ENCODE peak calls at places on chromosome 1, in ten cellular contexts. E is mucosa of descending colon; Q is activated T-cell treated with anti-CD3 and anti-CD28 coated beads, Interleukin-2, amount 50 U/mL, for 4 hours; H is IMR-90; D is activated CD8-positive, alpha-beta T cell treated with anti-CD3 and anti-CD28 coated beads, Interleukin-2, amount 10 ng/mL, durations not matched to agents 7 days and 5 days; I is sciatic nerve; V is GM12878; N is activated naive CD4-positive, alpha-beta T cell treated with anti-CD3 and anti-CD28 coated beads, Interleukin-2, amount 50 U/mL, for 72 hours; O is naive thymus-derived CD4-positive, alpha-beta T cell; F is T-cell. G is an unnamed sample.

GRCh38 chr1:62318320-62318755 is 896 bp downstream of the KANK4 start:
- ATAC-seq in E (peak), Q (no peak), H (no peak), D (no peak), I (peak), V (no peak), N (no peak), O (no peak), F (no peak), G (no peak)

GRCh38 chr1:109621402-109622101 is 1.9 kb downstream of the AMPD2 start:
- ATAC-seq in E (no peak), Q (no peak), H (no peak), D (peak), I (no peak), V (peak), N (peak), O (no peak), F (no peak), G (no peak)

GRCh38 chr1:24309762-24310485 is 9.2 kb upstream of the GRHL3 start:
- ATAC-seq in E (no peak), Q (peak), H (no peak), D (no peak), I (no peak), V (no peak), N (peak), O (no peak), F (no peak), G (no peak)

GRCh38 chr1:17207540-17207939 is 2.6 kb downstream of the PADI1 start:
- ATAC-seq in E (peak), Q (no peak), H (no peak), D (no peak), I (peak), V (peak), N (peak), O (peak), F (no peak), G (peak)

GRCh38 chr1:228768345-228768717 is 33.1 kb downstream of the RHOU start:
- ATAC-seq in E (no peak), Q (no peak), H (no peak), D (no peak), I (no peak), V (peak), N (no peak), O (no peak), F (no peak), G (no peak)

GRCh38 chr1:172946814-172947507 is 103.8 kb downstream of the TNFSF18 start:
- ATAC-seq in E (no peak), Q (no peak), H (no peak), D (peak), I (no peak), V (no peak), N (no peak), O (peak), F (no peak), G (no peak)

GRCh38 chr1:55938376-55938850 is 641.0 kb downstream of the PLPP3 start:
- ATAC-seq in E (no peak), Q (no peak), H (no peak), D (no peak), I (peak), V (no peak), N (no peak), O (no peak), F (no peak), G (peak)

GRCh38 chr1:177106614-177107365 is 57.7 kb downstream of the ASTN1 start:
- ATAC-seq in E (no peak), Q (no peak), H (no peak), D (no peak), I (no peak), V (no peak), N (no peak), O (no peak), F (no peak), G (no peak)

GRCh38 chr1:159602501-159602900 is 14.9 kb downstream of the APCS start:
- ATAC-seq in E (no peak), Q (no peak), H (no peak), D (no peak), I (no peak), V (no peak), N (no peak), O (no peak), F (no peak), G (no peak)

GRCh38 chr1:8652607-8653046 is 164.8 kb downstream of the RERE start:
- ATAC-seq in E (peak), Q (no peak), H (no peak), D (no peak), I (no peak), V (peak), N (no peak), O (no peak), F (no peak), G (no peak)

GRCh38 chr1:35506960-35507901 is 50.0 kb downstream of the KIAA0319L start:
- ATAC-seq in E (no peak), Q (no peak), H (no peak), D (no peak), I (no peak), V (peak), N (no peak), O (peak), F (peak), G (no peak)

GRCh38 chr1:192104852-192105251 is 53.4 kb upstream of the RGS18 start:
- ATAC-seq in E (no peak), Q (no peak), H (peak), D (no peak), I (no peak), V (no peak), N (no peak), O (no peak), F (no peak), G (no peak)

GRCh38 chr1:23836037-23836436 is 10.8 kb upstream of the HMGCL start:
- ATAC-seq in E (no peak), Q (no peak), H (no peak), D (no peak), I (no peak), V (no peak), N (no peak), O (no peak), F (no peak), G (peak)

GRCh38 chr1:241275981-241276380 is 81.0 kb downstream of the RGS7 start:
- ATAC-seq in E (no peak), Q (no peak), H (no peak), D (no peak), I (no peak), V (no peak), N (no peak), O (no peak), F (no peak), G (no peak)